ENCODE peak calls at places on chromosomes 7 and 10, in six cellular contexts. E, K, Q, W, I and L are unnamed samples.
A peak's percentile ranks its signal among the peaks of the same experiment; 100 is the strongest.

GRCh38 chr7:122155566-122155965 is 11.5 kb upstream of the AASS start:
- DNase-seq in E (no peak), K (no peak), Q (no peak), W (no peak), I (no peak), L (peak; percentile 27)

GRCh38 chr10:117543245-117543998 is 876 bp downstream of the EMX2 start:
- DNase-seq in E (no peak), K (no peak), Q (peak; percentile 63), W (no peak), I (peak; percentile 71), L (peak; percentile 72)

GRCh38 chr7:17706734-17707133 is 233.6 kb downstream of the SNX13 start:
- DNase-seq in E (no peak), K (peak; percentile 72), Q (peak; percentile 51), W (peak; percentile 69), I (peak; percentile 72), L (peak; percentile 81)

GRCh38 chr7:95471076-95471475 is 14.7 kb upstream of the ASB4 start:
- DNase-seq in E (no peak), K (no peak), Q (no peak), W (no peak), I (no peak), L (no peak)

GRCh38 chr10:12384906-12385305 is 35.6 kb downstream of the CAMK1D start:
- DNase-seq in E (no peak), K (no peak), Q (no peak), W (no peak), I (no peak), L (no peak)

GRCh38 chr10:6204341-6205191 is 1.8 kb downstream of the PFKFB3 start:
- DNase-seq in E (no peak), K (peak; percentile 84), Q (peak; percentile 45), W (peak; percentile 74), I (peak; percentile 41), L (peak; percentile 47)

GRCh38 chr10:73906524-73907447 is 4.1 kb upstream of the PLAU start:
- DNase-seq in E (peak; percentile 83), K (peak; percentile 100), Q (peak; percentile 69), W (peak; percentile 99), I (peak; percentile 94), L (peak; percentile 97)

GRCh38 chr7:134451656-134452055 is 7.2 kb downstream of the AKR1B1 start:
- DNase-seq in E (no peak), K (no peak), Q (no peak), W (no peak), I (no peak), L (no peak)

GRCh38 chr7:30594055-30594539 is 581 bp upstream of the GARS1 start:
- DNase-seq in E (no peak), K (peak; percentile 24), Q (no peak), W (no peak), I (peak; percentile 51), L (peak; percentile 85)

GRCh38 chr7:28106316-28106957 is 74.2 kb downstream of the JAZF1 start:
- DNase-seq in E (no peak), K (peak; percentile 93), Q (no peak), W (peak; percentile 68), I (no peak), L (no peak)

GRCh38 chr10:77533887-77534278 is 103.7 kb downstream of the KCNMA1 start:
- DNase-seq in E (no peak), K (no peak), Q (no peak), W (no peak), I (no peak), L (no peak)

GRCh38 chr10:110398419-110399162 is 93.9 kb upstream of the SMNDC1 start:
- DNase-seq in E (no peak), K (peak; percentile 98), Q (no peak), W (peak; percentile 97), I (no peak), L (peak; percentile 85)

GRCh38 chr10:114073787-114074186 is 30.1 kb downstream of the ADRB1 start:
- DNase-seq in E (no peak), K (no peak), Q (no peak), W (no peak), I (no peak), L (no peak)

GRCh38 chr7:73828107-73828803 is 2.5 kb upstream of the CLDN4 start:
- DNase-seq in E (no peak), K (peak; percentile 64), Q (no peak), W (peak; percentile 73), I (no peak), L (peak; percentile 90)

GRCh38 chr7:103857435-103857834 is 132.0 kb downstream of the RELN start:
- DNase-seq in E (peak; percentile 25), K (no peak), Q (no peak), W (no peak), I (peak; percentile 47), L (peak; percentile 31)

GRCh38 chr7:143002856-143003255 is 24.1 kb downstream of the OR9A2 start:
- DNase-seq in E (no peak), K (no peak), Q (no peak), W (no peak), I (no peak), L (no peak)

GRCh38 chr10:28365840-28366239 is 63.0 kb upstream of the MPP7 start:
- DNase-seq in E (no peak), K (no peak), Q (no peak), W (no peak), I (no peak), L (no peak)

GRCh38 chr7:82562716-82563404 is 119.3 kb upstream of the CACNA2D1 start:
- DNase-seq in E (no peak), K (peak; percentile 76), Q (no peak), W (peak; percentile 56), I (no peak), L (peak; percentile 50)

GRCh38 chr10:42645103-42645502 is 6.7 kb upstream of the ZNF33B start:
- DNase-seq in E (no peak), K (no peak), Q (no peak), W (no peak), I (no peak), L (no peak)

GRCh38 chr10:99768430-99769011 is 13.9 kb upstream of the ABCC2 start:
- DNase-seq in E (no peak), K (peak; percentile 53), Q (no peak), W (no peak), I (no peak), L (no peak)
- H3K27me3 ChIP-seq in E (no peaks in the 10 kb centered on the region), K (no peaks in the 10 kb centered on the region), Q (no peaks in the 10 kb centered on the region), W (no peaks in the 10 kb centered on the region), I (no peaks in the 10 kb centered on the region), L (no peaks in the 10 kb centered on the region)

GRCh38 chr7:106811472-106811871 is 53.6 kb upstream of the PIK3CG start:
- DNase-seq in E (no peak), K (no peak), Q (no peak), W (no peak), I (no peak), L (no peak)

GRCh38 chr7:106813705-106814305 is 51.3 kb upstream of the PIK3CG start:
- DNase-seq in E (no peak), K (peak; percentile 50), Q (no peak), W (peak; percentile 39), I (no peak), L (peak; percentile 28)

GRCh38 chr7:106814887-106815286 is 50.2 kb upstream of the PIK3CG start:
- DNase-seq in E (no peak), K (no peak), Q (no peak), W (no peak), I (no peak), L (no peak)

GRCh38 chr7:106808967-106809635 is 56.0 kb upstream of the PIK3CG start:
- DNase-seq in E (no peak), K (no peak), Q (no peak), W (no peak), I (no peak), L (no peak)

GRCh38 chr7:106812027-106812643 is 52.9 kb upstream of the PIK3CG start:
- DNase-seq in E (no peak), K (no peak), Q (no peak), W (no peak), I (no peak), L (no peak)
- H2BK15ac ChIP-seq in E (no peak overlapping the region), K (no peak overlapping the region), Q (no peak overlapping the region), W (no peak overlapping the region), I (no peak overlapping the region), L (no peak overlapping the region)

DNA sequence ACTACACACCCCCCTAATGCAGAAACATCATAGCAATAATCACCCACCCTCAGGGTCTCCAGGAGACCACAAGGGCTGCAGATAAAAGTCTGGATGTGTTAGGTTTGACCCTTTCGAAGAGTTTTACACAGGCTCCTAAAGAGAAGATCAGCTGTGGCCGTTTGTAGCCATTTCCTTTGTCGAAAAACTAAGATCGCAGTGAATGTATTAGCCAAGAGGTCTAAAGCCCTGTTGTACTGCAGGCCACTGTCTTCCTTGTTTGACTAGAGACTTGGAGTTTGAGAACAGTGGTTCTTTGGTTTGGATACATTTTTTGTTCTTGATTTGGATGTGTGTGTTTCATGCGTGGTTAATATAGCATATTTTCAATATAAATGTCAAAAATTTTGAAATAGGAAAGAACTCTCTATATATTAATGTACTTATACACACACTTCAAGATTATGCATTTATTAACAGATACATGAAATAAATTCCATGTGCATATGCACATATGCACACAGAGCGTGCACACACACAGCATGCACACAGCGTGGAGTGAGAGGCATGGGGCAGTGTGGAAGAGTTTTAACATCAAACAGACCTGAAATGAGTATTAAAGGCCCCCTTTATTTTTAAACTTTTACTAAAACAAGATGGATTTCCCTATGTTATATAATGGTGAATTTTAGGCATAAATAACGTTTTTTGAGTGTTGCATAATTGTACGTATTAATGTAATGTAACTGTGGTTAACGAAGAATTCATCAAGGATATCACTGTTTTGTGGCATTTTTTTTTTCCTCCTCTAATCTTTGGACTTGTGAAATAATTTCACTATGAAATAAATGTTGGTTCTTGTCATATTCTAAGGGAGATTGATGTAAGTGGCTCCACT is 2.2 kb downstream of the IKZF1 start:
- DNase-seq in E (no peak), K (no peak), Q (no peak), W (no peak), I (no peak), L (no peak)
- H3K27me3 ChIP-seq in E (peaks cover 41% of the 10 kb centered on the region), K (peaks cover 26% of the 10 kb centered on the region), Q (peaks cover 5% of the 10 kb centered on the region), W (peaks cover 72% of the 10 kb centered on the region), I (peaks cover 18% of the 10 kb centered on the region), L (peaks cover 13% of the 10 kb centered on the region)

GRCh38 chr10:94310369-94310768 is 52.4 kb downstream of the NOC3L start:
- DNase-seq in E (no peak), K (no peak), Q (no peak), W (no peak), I (no peak), L (no peak)
- H2BK15ac ChIP-seq in E (no peak overlapping the region), K (no peak overlapping the region), Q (no peak overlapping the region), W (no peak overlapping the region), I (no peak overlapping the region), L (no peak overlapping the region)

GRCh38 chr7:151017953-151018420 is 6.3 kb downstream of the ATG9B start:
- DNase-seq in E (no peak), K (peak; percentile 25), Q (peak; percentile 79), W (peak; percentile 51), I (peak; percentile 92), L (peak; percentile 87)

GRCh38 chr7:151016942-151017341 is 7.4 kb downstream of the ATG9B start:
- DNase-seq in E (no peak), K (no peak), Q (no peak), W (no peak), I (no peak), L (no peak)

GRCh38 chr7:151015967-151016366 is 8.3 kb downstream of the ATG9B start:
- DNase-seq in E (no peak), K (no peak), Q (no peak), W (no peak), I (no peak), L (no peak)

GRCh38 chr7:151017370-151017952 is 6.8 kb downstream of the ATG9B start:
- DNase-seq in E (no peak), K (no peak), Q (no peak), W (no peak), I (no peak), L (no peak)

DNA sequence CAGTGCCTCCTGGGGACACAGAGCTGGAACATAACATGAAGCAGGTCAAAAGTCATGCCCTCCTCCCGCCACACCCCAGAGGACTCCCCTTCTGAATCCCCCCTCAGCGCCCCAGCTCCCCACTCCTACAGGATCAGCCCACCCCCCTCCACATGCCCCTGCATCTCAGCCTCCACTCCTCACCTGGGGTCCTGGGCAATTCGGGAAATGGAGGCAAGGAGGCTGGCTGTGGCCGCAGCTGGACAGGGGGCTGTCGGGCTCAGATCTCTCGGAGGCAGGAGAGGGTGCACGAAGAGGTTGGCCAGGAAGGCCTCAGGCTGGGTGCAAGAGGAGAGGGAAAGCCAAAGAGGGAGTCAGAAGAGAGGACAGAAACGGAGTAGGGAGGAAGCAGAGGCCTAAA is 7.8 kb downstream of the ATG9B start:
- DNase-seq in E (no peak), K (no peak), Q (no peak), W (no peak), I (no peak), L (no peak)
- H3K27me3 ChIP-seq in E (peaks cover 46% of the 10 kb centered on the region), K (peaks cover 51% of the 10 kb centered on the region), Q (no peaks in the 10 kb centered on the region), W (peaks cover 74% of the 10 kb centered on the region), I (peaks cover 6% of the 10 kb centered on the region), L (peaks cover 7% of the 10 kb centered on the region)